ENCODE peak calls at places on chromosomes 13 and 19, in seven cellular contexts. G is right cardiac atrium, U is colonic mucosa, X is uterus, K is neuronal stem cell, D is transverse colon, F is IMR-90. E is an unnamed sample.

GRCh38 chr19:1293782-1294621 is 8.3 kb downstream of the EFNA2 start:
- DNase-seq in F (no peak), D (no peak), K (no peak), X (no peak), U (no peak), G (no peak), E (no peak)

GRCh38 chr13:48660356-48661076 is 6.8 kb downstream of the CYSLTR2 start:
- DNase-seq in U (no peak), D (no peak), K (no peak), X (no peak), F (no peak), G (no peak), E (peak; percentile 24)

GRCh38 chr13:100541882-100542545 is 46.6 kb downstream of the GGACT start:
- DNase-seq in K (no peak), D (no peak), X (no peak), F (no peak), U (peak; percentile 9), G (no peak), E (no peak)

GRCh38 chr13:82758056-82758455 is 1124.2 kb downstream of the SLITRK1 start:
- DNase-seq in X (no peak), G (no peak), K (no peak), F (peak; percentile 17), U (no peak), D (no peak), E (no peak)

GRCh38 chr13:49559006-49559405 is 26.4 kb downstream of the RCBTB1 start:
- DNase-seq in U (no peak), F (no peak), D (no peak), K (no peak), G (no peak), X (no peak), E (no peak)

GRCh38 chr19:56115490-56115889 is 5.6 kb downstream of the ZNF787 start:
- DNase-seq in X (no peak), D (no peak), G (no peak), F (no peak), U (no peak), K (no peak), E (no peak)

GRCh38 chr13:20567881-20568528 is 1.0 kb downstream of the IFT88 start:
- DNase-seq in X (no peak), U (no peak), K (no peak), G (no peak), F (no peak), D (no peak), E (peak; percentile 6)

GRCh38 chr19:53511933-53512374 is 26.0 kb upstream of the ZNF331 start:
- DNase-seq in D (peak; percentile 53), F (peak; percentile 65), K (peak; percentile 59), U (peak; percentile 54), G (peak; percentile 45), X (peak; percentile 56), E (peak; percentile 36)

GRCh38 chr19:41228486-41228885 is 9.5 kb downstream of the AXL start:
- DNase-seq in X (no peak), K (no peak), U (no peak), D (no peak), F (no peak), G (no peak), E (no peak)

GRCh38 chr19:51346742-51347141 is 4.8 kb upstream of the VSIG10L start:
- DNase-seq in X (no peak), K (no peak), D (no peak), G (no peak), U (no peak), F (no peak), E (no peak)

GRCh38 chr13:95180513-95181245 is 120.6 kb downstream of the ABCC4 start:
- DNase-seq in D (no peak), X (no peak), G (no peak), K (no peak), U (peak; percentile 25), F (no peak), E (no peak)

GRCh38 chr19:49873149-49873521 is 4.0 kb downstream of the AKT1S1 start:
- DNase-seq in G (no peak), F (no peak), D (no peak), K (no peak), U (no peak), X (no peak), E (no peak)

GRCh38 chr19:39007096-39007495 is 25.3 kb downstream of the FBXO27 start:
- DNase-seq in X (no peak), K (no peak), D (no peak), F (no peak), U (no peak), G (no peak), E (no peak)

GRCh38 chr19:8069116-8069973 is 16.8 kb downstream of the CCL25 start:
- DNase-seq in X (no peak), K (no peak), U (peak; percentile 24), F (no peak), D (no peak), G (no peak), E (no peak)

GRCh38 chr13:70203661-70204229 is 95.5 kb upstream of the KLHL1 start:
- DNase-seq in D (no peak), G (no peak), F (no peak), K (no peak), U (no peak), X (no peak), E (no peak)

GRCh38 chr19:7578127-7578526 is 17.5 kb upstream of the CAMSAP3 start:
- DNase-seq in U (no peak), G (no peak), K (no peak), X (no peak), D (no peak), F (no peak), E (no peak)

GRCh38 chr19:4559569-4559968 is at the start of gene SEMA6B:
- DNase-seq in K (no peak), F (no peak), X (no peak), G (peak; percentile 71), D (no peak), U (no peak), E (peak; percentile 65)
- H3K27ac ChIP-seq in K (no peak within 1 kb of the TSS), F (no peak within 1 kb of the TSS), X (peak within 1 kb of the TSS; percentile 48), G (peak within 1 kb of the TSS; percentile 81), D (peak within 1 kb of the TSS; percentile 48), U (no peak within 1 kb of the TSS), E (no peak within 1 kb of the TSS)

GRCh38 chr19:28426110-28426901 is 786.6 kb downstream of the UQCRFS1 start:
- DNase-seq in D (no peak), F (no peak), K (no peak), X (no peak), U (peak; percentile 4), G (no peak), E (no peak)
- H3K4me1 ChIP-seq in D (peaks cover 2% of the 10 kb centered on the region), F (no peaks in the 10 kb centered on the region), K (peaks cover 25% of the 10 kb centered on the region), X (no peaks in the 10 kb centered on the region), U (peaks cover 4% of the 10 kb centered on the region), G (no peaks in the 10 kb centered on the region), E (no peaks in the 10 kb centered on the region)

GRCh38 chr13:51499841-51500240 is 47.0 kb upstream of the INTS6 start:
- DNase-seq in G (no peak), K (no peak), F (no peak), U (no peak), D (no peak), X (no peak), E (no peak)
- H3K27ac ChIP-seq in G (no peak overlapping the region), K (no peak overlapping the region), F (no peak overlapping the region), U (no peak overlapping the region), D (no peak overlapping the region), X (no peak overlapping the region), E (no peak overlapping the region)

DNA sequence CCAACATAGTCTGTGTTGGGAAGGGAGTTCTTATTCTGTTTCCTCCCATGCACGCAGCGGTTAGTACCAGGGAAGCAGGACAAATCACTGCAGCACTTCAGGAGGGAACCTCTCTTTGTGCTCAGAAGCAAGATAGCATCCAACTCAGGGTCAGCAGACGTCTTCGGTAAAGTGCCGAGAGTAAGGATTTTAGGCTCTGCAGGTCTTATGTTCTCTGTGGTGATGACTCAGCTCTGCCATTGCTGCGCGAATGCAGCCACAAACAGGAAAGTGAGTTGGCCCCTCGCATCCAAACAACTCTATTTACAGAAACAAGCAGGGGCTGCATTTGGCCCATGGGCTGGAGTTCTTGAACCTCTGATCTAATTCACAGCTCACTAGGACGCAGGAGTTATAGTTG is 122.1 kb upstream of the SPATA13 start:
- DNase-seq in D (no peak), F (peak; percentile 72), X (no peak), K (no peak), G (no peak), U (no peak), E (no peak)
- H3K4me1 ChIP-seq in D (peaks cover 26% of the 10 kb centered on the region), F (peaks cover 33% of the 10 kb centered on the region), X (peaks cover 7% of the 10 kb centered on the region), K (peaks cover 33% of the 10 kb centered on the region), G (peaks cover 2% of the 10 kb centered on the region), U (no peaks in the 10 kb centered on the region), E (peaks cover 7% of the 10 kb centered on the region)

GRCh38 chr19:44620667-44621066 is 7.3 kb downstream of the IGSF23 start:
- DNase-seq in X (no peak), D (no peak), F (peak; percentile 63), G (no peak), U (no peak), K (no peak), E (no peak)

GRCh38 chr19:44623626-44624025 is 10.3 kb downstream of the IGSF23 start:
- DNase-seq in G (no peak), F (no peak), U (no peak), X (no peak), K (no peak), D (no peak), E (no peak)

GRCh38 chr19:44624840-44625354 is 11.5 kb downstream of the IGSF23 start:
- DNase-seq in G (no peak), U (no peak), X (no peak), K (no peak), F (no peak), D (no peak), E (no peak)

GRCh38 chr19:44621367-44621766 is 8.0 kb downstream of the IGSF23 start:
- DNase-seq in F (no peak), K (no peak), X (no peak), G (no peak), U (no peak), D (no peak), E (no peak)

GRCh38 chr19:44623080-44623479 is 9.7 kb downstream of the IGSF23 start:
- DNase-seq in G (no peak), U (no peak), K (no peak), X (no peak), D (no peak), F (peak; percentile 45), E (no peak)
- H3K27ac ChIP-seq in G (no peak overlapping the region), U (no peak overlapping the region), K (no peak overlapping the region), X (no peak overlapping the region), D (no peak overlapping the region), F (no peak overlapping the region), E (no peak overlapping the region)

GRCh38 chr19:46860125-46860845 is 512 bp upstream of the ARHGAP35 start:
- DNase-seq in X (peak; percentile 97), F (peak; percentile 98), K (peak; percentile 97), D (peak; percentile 98), G (peak; percentile 99), U (peak; percentile 98), E (peak; percentile 99)
- H3K4me1 ChIP-seq in X (peaks cover 7% of the 10 kb centered on the region), F (peaks cover 16% of the 10 kb centered on the region), K (peaks cover 17% of the 10 kb centered on the region), D (peaks cover 64% of the 10 kb centered on the region), G (peaks cover 12% of the 10 kb centered on the region), U (peaks cover 12% of the 10 kb centered on the region), E (peaks cover 39% of the 10 kb centered on the region)

DNA sequence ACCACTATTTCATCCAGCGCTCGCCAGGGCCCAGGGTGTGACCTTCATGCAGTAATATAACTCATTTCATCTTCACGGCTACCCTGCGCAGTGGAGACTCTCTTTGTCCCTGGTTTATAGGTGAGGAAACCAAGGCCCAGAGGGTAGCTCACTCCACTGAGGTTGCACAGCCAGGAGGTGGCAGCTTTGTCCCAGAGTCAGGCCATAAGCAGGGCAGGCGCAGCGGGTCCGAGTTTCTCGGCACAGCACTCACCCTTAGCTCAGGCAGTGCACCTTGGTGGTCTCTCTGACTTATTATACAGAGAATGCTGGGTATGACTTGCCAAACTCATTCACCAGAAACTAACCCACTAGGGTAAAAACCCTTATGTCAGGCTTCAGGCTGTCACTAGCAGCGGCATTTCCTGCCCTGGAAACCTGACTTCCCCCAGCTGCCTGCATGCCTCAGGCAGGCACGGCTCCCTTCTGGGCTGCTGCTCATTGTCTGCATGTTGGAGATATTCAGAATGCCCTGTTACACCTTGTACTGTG is 24.5 kb downstream of the PPP5C start:
- DNase-seq in D (no peak), U (no peak), K (no peak), F (peak; percentile 28), X (no peak), G (no peak), E (no peak)
- H3K27ac ChIP-seq in D (no peak overlapping the region), U (no peak overlapping the region), K (no peak overlapping the region), F (no peak overlapping the region), X (no peak overlapping the region), G (no peak overlapping the region), E (peak overlapping the region; percentile 47)

E was measured in adrenal gland.